ENCODE peak calls at places on chromosomes 16 and 17, in nine cellular contexts. J is activated T-helper 1 cell treated with Interleukin-2 at 50 U/mL for 16 hours; G is hypothalamus; W is NCI-H460; D is HEK293T; Y is posterior vena cava; Z is heart right ventricle; C is lung; E is stimulated activated CD8-positive, alpha-beta memory T cell treated with anti-CD3 and anti-CD28 coated beads, Interleukin-15, amount 100 ng/mL, for 48 hours. H is an unnamed sample.

GRCh38 chr16:71627631-71628236 is 1.8 kb downstream of the MARVELD3 start:
- DNase-seq in J (no peak), G (no peak), W (no peak), D (no peak), Y (no peak), Z (no peak), C (no peak), E (no peak), H (peak)

GRCh38 chr17:82536220-82537201 is 17.0 kb downstream of the FOXK2 start:
- DNase-seq in J (no peak), G (no peak), W (no peak), D (no peak), Y (no peak), Z (peak), C (peak), E (no peak), H (peak)

GRCh38 chr16:83722501-83723183 is 85.1 kb upstream of the HSBP1 start:
- DNase-seq in J (no peak), G (no peak), W (no peak), D (no peak), Y (no peak), Z (no peak), C (no peak), E (no peak), H (peak)

GRCh38 chr16:970766-971581 is at the start of gene LMF1:
- DNase-seq in J (peak), G (peak), W (peak), D (peak), Y (peak), Z (peak), C (peak), E (peak), H (peak)

GRCh38 chr17:199806-200603 is 18.6 kb upstream of the DOC2B start:
- DNase-seq in J (no peak), G (no peak), W (no peak), D (no peak), Y (peak), Z (peak), C (no peak), E (no peak), H (peak)

GRCh38 chr17:29663155-29663554 is 40.4 kb upstream of the CORO6 start:
- DNase-seq in J (no peak), G (no peak), W (peak), D (no peak), Y (no peak), Z (no peak), C (no peak), E (no peak), H (peak)

GRCh38 chr16:50845296-50845695 is 103.4 kb downstream of the CYLD start:
- DNase-seq in J (no peak), G (no peak), W (no peak), D (no peak), Y (no peak), Z (no peak), C (no peak), E (no peak), H (no peak)

GRCh38 chr17:78315355-78316114 is 44.3 kb downstream of the SOCS3 start:
- DNase-seq in J (peak), G (no peak), W (peak), D (no peak), Y (peak), Z (peak), C (peak), E (peak), H (peak)

GRCh38 chr17:64077409-64077808 is 52.5 kb downstream of the ERN1 start:
- DNase-seq in J (no peak), G (no peak), W (no peak), D (no peak), Y (peak), Z (no peak), C (peak), E (no peak), H (no peak)